ENCODE peak calls at places on chromosome 12, in seven cellular contexts. E, X, Y, K, Q, U and C are unnamed samples.
A peak's percentile ranks its signal among the peaks of the same experiment; 100 is the strongest.

GRCh38 chr12:33439587-33440011 is at the start of gene SYT10:
- DNase-seq in E (no peak), X (no peak), Y (no peak), K (no peak), Q (peak; percentile 20), U (no peak), C (no peak)

GRCh38 chr12:16587110-16587453 is 18.9 kb downstream of the LMO3 start:
- DNase-seq in E (no peak), X (no peak), Y (no peak), K (no peak), Q (no peak), U (no peak), C (no peak)

GRCh38 chr12:91948504-91948903 is 197.1 kb downstream of the BTG1 start:
- DNase-seq in E (no peak), X (no peak), Y (no peak), K (no peak), Q (no peak), U (no peak), C (no peak)

GRCh38 chr12:104340917-104341611 is 37.5 kb downstream of the EID3 start:
- DNase-seq in E (no peak), X (no peak), Y (no peak), K (no peak), Q (no peak), U (no peak), C (no peak)

GRCh38 chr12:58819945-58820344 is 100.4 kb downstream of the LRIG3 start:
- DNase-seq in E (no peak), X (no peak), Y (no peak), K (no peak), Q (no peak), U (no peak), C (no peak)

GRCh38 chr12:30926243-30927209 is at the start of gene TSPAN11:
- DNase-seq in E (no peak), X (no peak), Y (peak; percentile 28), K (no peak), Q (peak; percentile 78), U (no peak), C (peak; percentile 40)

GRCh38 chr12:87960557-87960956 is 68.6 kb downstream of the C12orf50 start:
- DNase-seq in E (no peak), X (no peak), Y (no peak), K (no peak), Q (peak; percentile 45), U (no peak), C (no peak)

GRCh38 chr12:34607520-34608195 is 585.4 kb downstream of the ALG10 start:
- DNase-seq in E (peak; percentile 49), X (no peak), Y (no peak), K (no peak), Q (no peak), U (no peak), C (no peak)

GRCh38 chr12:118549506-118550109 is 173.3 kb downstream of the SUDS3 start:
- DNase-seq in E (no peak), X (no peak), Y (no peak), K (no peak), Q (no peak), U (no peak), C (no peak)

GRCh38 chr12:62006076-62006732 is 254.0 kb upstream of the USP15 start:
- DNase-seq in E (no peak), X (no peak), Y (no peak), K (no peak), Q (peak; percentile 68), U (peak; percentile 26), C (no peak)

GRCh38 chr12:639566-639965 is 23.7 kb downstream of the NINJ2 start:
- DNase-seq in E (peak; percentile 35), X (no peak), Y (peak; percentile 21), K (no peak), Q (no peak), U (no peak), C (no peak)

GRCh38 chr12:642633-643477 is 20.4 kb downstream of the NINJ2 start:
- DNase-seq in E (peak; percentile 82), X (no peak), Y (peak; percentile 88), K (no peak), Q (peak; percentile 57), U (peak; percentile 81), C (peak; percentile 83)

GRCh38 chr12:636632-637031 is 26.6 kb downstream of the NINJ2 start:
- DNase-seq in E (no peak), X (no peak), Y (no peak), K (no peak), Q (no peak), U (no peak), C (no peak)

GRCh38 chr12:639988-640387 is 23.3 kb downstream of the NINJ2 start:
- DNase-seq in E (peak; percentile 50), X (no peak), Y (no peak), K (no peak), Q (no peak), U (no peak), C (no peak)

GRCh38 chr12:638948-639557 is 24.2 kb downstream of the NINJ2 start:
- DNase-seq in E (no peak), X (no peak), Y (no peak), K (no peak), Q (no peak), U (peak; percentile 42), C (no peak)
- H3K4me3 ChIP-seq in E (no peak overlapping the region), X (no peak overlapping the region), Y (no peak overlapping the region), K (no peak overlapping the region), Q (no peak overlapping the region), U (peak overlapping the region; percentile 22), C (no peak overlapping the region)

GRCh38 chr12:53492188-53492587 is 7.1 kb downstream of the MAP3K12 start:
- DNase-seq in E (no peak), X (no peak), Y (no peak), K (no peak), Q (no peak), U (peak; percentile 21), C (no peak)
- H3K4me3 ChIP-seq in E (peak overlapping the region; percentile 66), X (no peak overlapping the region), Y (peak overlapping the region; percentile 70), K (peak overlapping the region; percentile 60), Q (peak overlapping the region; percentile 64), U (peak overlapping the region; percentile 19), C (peak overlapping the region; percentile 47)

GRCh38 chr12:124684496-124684895 is 117.1 kb upstream of the NCOR2 start:
- DNase-seq in E (no peak), X (no peak), Y (no peak), K (no peak), Q (no peak), U (no peak), C (no peak)
- H3K4me3 ChIP-seq in E (peak overlapping the region; percentile 25), X (no peak overlapping the region), Y (no peak overlapping the region), K (peak overlapping the region; percentile 33), Q (no peak overlapping the region), U (no peak overlapping the region), C (no peak overlapping the region)

GRCh38 chr12:7581609-7582008 is 78.0 kb upstream of the CD163 start:
- DNase-seq in E (no peak), X (no peak), Y (no peak), K (no peak), Q (no peak), U (no peak), C (no peak)
- H3K4me3 ChIP-seq in E (no peak overlapping the region), X (no peak overlapping the region), Y (no peak overlapping the region), K (no peak overlapping the region), Q (no peak overlapping the region), U (no peak overlapping the region), C (no peak overlapping the region)

GRCh38 chr12:102479099-102479887 is 1.1 kb downstream of the IGF1 start:
- DNase-seq in E (no peak), X (peak; percentile 62), Y (no peak), K (no peak), Q (peak; percentile 53), U (no peak), C (no peak)

GRCh38 chr12:102481705-102482104 is 1.3 kb upstream of the IGF1 start:
- DNase-seq in E (no peak), X (no peak), Y (no peak), K (no peak), Q (no peak), U (no peak), C (no peak)

GRCh38 chr12:102478416-102479098 is 1.8 kb downstream of the IGF1 start:
- DNase-seq in E (no peak), X (peak; percentile 82), Y (no peak), K (no peak), Q (no peak), U (peak; percentile 31), C (no peak)

GRCh38 chr12:102479984-102480383 is 379 bp downstream of the IGF1 start:
- DNase-seq in E (no peak), X (no peak), Y (no peak), K (no peak), Q (no peak), U (no peak), C (no peak)

GRCh38 chr12:102480401-102480800 is at the start of gene IGF1:
- DNase-seq in E (no peak), X (no peak), Y (no peak), K (no peak), Q (peak; percentile 89), U (no peak), C (no peak)
- H3K4me3 ChIP-seq in E (peak within 1 kb of the TSS; percentile 36), X (peak within 1 kb of the TSS; percentile 59), Y (peak within 1 kb of the TSS; percentile 64), K (no peak within 1 kb of the TSS), Q (peak within 1 kb of the TSS; percentile 45), U (peak within 1 kb of the TSS; percentile 42), C (peak within 1 kb of the TSS; percentile 71)

GRCh38 chr12:49960474-49961110 is 1.1 kb upstream of the AQP5 start:
- DNase-seq in E (no peak), X (no peak), Y (no peak), K (no peak), Q (no peak), U (no peak), C (no peak)

GRCh38 chr12:49963976-49964815 is 2.5 kb downstream of the AQP5 start:
- DNase-seq in E (no peak), X (no peak), Y (no peak), K (no peak), Q (no peak), U (no peak), C (no peak)

GRCh38 chr12:49961111-49961922 is at the start of gene AQP5:
- DNase-seq in E (no peak), X (no peak), Y (no peak), K (no peak), Q (no peak), U (no peak), C (no peak)

GRCh38 chr12:49962861-49963765 is 1.4 kb downstream of the AQP5 start:
- DNase-seq in E (no peak), X (no peak), Y (peak; percentile 56), K (no peak), Q (peak; percentile 57), U (no peak), C (peak; percentile 76)

GRCh38 chr12:49961993-49962764 is 507 bp downstream of the AQP5 start:
- DNase-seq in E (no peak), X (no peak), Y (no peak), K (no peak), Q (no peak), U (no peak), C (no peak)
- H3K4me3 ChIP-seq in E (peak overlapping the region; percentile 48), X (no peak overlapping the region), Y (no peak overlapping the region), K (no peak overlapping the region), Q (no peak overlapping the region), U (no peak overlapping the region), C (no peak overlapping the region)